ENCODE peak calls at places on chromosomes 3 and 15, in five cellular contexts. One of them, this sample, is unnamed.

GRCh38 chr3:165613019-165613418 is 224.2 kb downstream of the BCHE start:
- DNase-seq in H9: no peak
- DNase-seq in ovary: no peak
- DNase-seq in sigmoid colon: no peak
- DNase-seq in breast epithelium: no peak
- DNase-seq in this sample: no peak

GRCh38 chr3:194711913-194712312 is 26.2 kb downstream of the FAM43A start:
- DNase-seq in sigmoid colon: no peak
- DNase-seq in ovary: no peak
- DNase-seq in breast epithelium: no peak
- DNase-seq in H9: no peak
- DNase-seq in this sample: no peak

GRCh38 chr3:125967156-125967555 is 1.8 kb upstream of the ROPN1B start:
- DNase-seq in breast epithelium: no peak
- DNase-seq in sigmoid colon: no peak
- DNase-seq in ovary: no peak
- DNase-seq in H9: no peak
- DNase-seq in this sample: no peak

GRCh38 chr15:82128401-82129143 is 82.8 kb upstream of the MEX3B start:
- DNase-seq in breast epithelium: no peak
- DNase-seq in sigmoid colon: no peak
- DNase-seq in ovary: no peak
- DNase-seq in H9: no peak
- DNase-seq in this sample: no peak

GRCh38 chr3:73656241-73656890 is 31.6 kb upstream of the PDZRN3 start:
- DNase-seq in sigmoid colon: no peak
- DNase-seq in H9: no peak
- DNase-seq in ovary: no peak
- DNase-seq in breast epithelium: no peak
- DNase-seq in this sample: no peak

GRCh38 chr15:25062551-25063430 is 108.0 kb downstream of the SNRPN start:
- DNase-seq in ovary: peak; percentile 15
- DNase-seq in H9: no peak
- DNase-seq in breast epithelium: peak; percentile 17
- DNase-seq in sigmoid colon: peak; percentile 10
- DNase-seq in this sample: peak; percentile 37

GRCh38 chr3:115165266-115165665 is 18.2 kb upstream of the ZBTB20 start:
- DNase-seq in sigmoid colon: no peak
- DNase-seq in breast epithelium: no peak
- DNase-seq in H9: no peak
- DNase-seq in ovary: no peak
- DNase-seq in this sample: no peak

GRCh38 chr3:181755959-181756358 is 44.2 kb downstream of the SOX2 start:
- DNase-seq in ovary: no peak
- DNase-seq in H9: no peak
- DNase-seq in sigmoid colon: no peak
- DNase-seq in breast epithelium: no peak
- DNase-seq in this sample: no peak

GRCh38 chr15:67914537-67915373 is 74.9 kb upstream of the RNU6-1 start:
- DNase-seq in H9: peak; percentile 35
- DNase-seq in ovary: peak; percentile 82
- DNase-seq in sigmoid colon: peak; percentile 92
- DNase-seq in breast epithelium: no peak
- DNase-seq in this sample: peak; percentile 67

GRCh38 chr15:37903932-37904493 is 30.4 kb upstream of the TMCO5A start:
- DNase-seq in ovary: no peak
- DNase-seq in sigmoid colon: no peak
- DNase-seq in H9: no peak
- DNase-seq in breast epithelium: no peak
- DNase-seq in this sample: no peak

GRCh38 chr3:98073486-98073885 is 13.5 kb upstream of the OR5AC2 start:
- DNase-seq in sigmoid colon: no peak
- DNase-seq in H9: no peak
- DNase-seq in breast epithelium: no peak
- DNase-seq in ovary: no peak
- DNase-seq in this sample: no peak

GRCh38 chr3:123072564-123072963 is 5.7 kb downstream of the PDIA5 start:
- DNase-seq in ovary: no peak
- DNase-seq in breast epithelium: no peak
- DNase-seq in H9: no peak
- DNase-seq in sigmoid colon: no peak
- DNase-seq in this sample: no peak

GRCh38 chr3:160564205-160564922 is 1.0 kb downstream of the KPNA4 start:
- DNase-seq in ovary: no peak
- DNase-seq in sigmoid colon: no peak
- DNase-seq in breast epithelium: no peak
- DNase-seq in H9: no peak
- DNase-seq in this sample: peak; percentile 64

GRCh38 chr15:89171136-89172072 is 50.0 kb downstream of the RLBP1 start:
- DNase-seq in breast epithelium: no peak
- DNase-seq in ovary: no peak
- DNase-seq in H9: peak; percentile 81
- DNase-seq in sigmoid colon: peak; percentile 65
- DNase-seq in this sample: no peak

GRCh38 chr15:100250166-100250800 is 91.5 kb downstream of the ADAMTS17 start:
- DNase-seq in H9: no peak
- DNase-seq in breast epithelium: no peak
- DNase-seq in ovary: no peak
- DNase-seq in sigmoid colon: no peak
- DNase-seq in this sample: no peak

GRCh38 chr3:9033867-9034266 is 70.6 kb upstream of the RAD18 start:
- DNase-seq in sigmoid colon: no peak
- DNase-seq in H9: no peak
- DNase-seq in ovary: no peak
- DNase-seq in breast epithelium: no peak
- DNase-seq in this sample: no peak

GRCh38 chr3:94862703-94863102 is 799.8 kb downstream of the NSUN3 start:
- DNase-seq in H9: no peak
- DNase-seq in ovary: no peak
- DNase-seq in sigmoid colon: no peak
- DNase-seq in breast epithelium: no peak
- DNase-seq in this sample: no peak

DNA sequence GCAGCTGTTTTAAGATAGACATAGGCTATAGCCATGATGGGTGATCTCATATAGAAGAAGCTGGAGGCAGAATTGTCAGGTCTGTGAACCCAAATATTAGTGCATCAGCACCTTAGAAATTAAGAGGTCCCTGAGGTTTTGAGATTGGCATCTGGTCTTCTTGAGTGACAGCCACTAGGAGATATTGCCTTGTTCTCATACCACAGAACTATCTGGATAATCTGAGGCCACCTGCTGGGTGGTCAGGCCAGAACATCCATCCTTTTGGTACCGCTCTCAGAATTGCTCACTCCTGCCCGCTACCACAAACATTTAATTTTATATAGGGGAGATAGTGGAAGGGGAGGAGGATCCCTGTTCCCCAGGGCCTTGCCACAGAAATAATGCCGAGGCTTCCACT is 210.6 kb upstream of the ZPLD1 start:
- DNase-seq in sigmoid colon: no peak
- DNase-seq in breast epithelium: no peak
- DNase-seq in H9: no peak
- DNase-seq in ovary: no peak
- DNase-seq in this sample: no peak
- TF ChIP-seq CTCF in sigmoid colon: peak; percentile 30
- TF ChIP-seq CTCF in breast epithelium: no peak
- TF ChIP-seq CTCF in H9: no peak
- TF ChIP-seq CTCF in ovary: no peak
- TF ChIP-seq CTCF in this sample: peak; percentile 60

DNA sequence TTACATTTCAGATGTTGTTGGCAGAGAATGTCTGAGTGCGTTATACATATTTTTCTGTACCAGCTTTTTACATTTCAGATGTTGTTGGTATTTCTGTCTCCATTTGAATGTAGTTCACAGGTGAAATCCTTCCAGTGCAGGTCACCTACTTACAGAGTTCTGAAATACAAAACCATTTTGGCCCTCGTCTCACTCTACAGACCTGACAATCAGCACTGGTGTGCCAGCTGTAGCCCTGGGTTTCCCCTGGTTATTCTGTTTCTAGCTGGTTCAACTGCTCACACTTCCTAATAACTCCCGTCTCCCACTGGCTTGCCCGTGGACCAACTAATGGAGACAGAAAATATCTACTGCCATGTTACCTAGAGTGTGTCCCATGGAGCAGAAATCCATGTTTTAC is 87.5 kb upstream of the CDIN1 start:
- DNase-seq in breast epithelium: no peak
- DNase-seq in sigmoid colon: no peak
- DNase-seq in ovary: no peak
- DNase-seq in H9: no peak
- DNase-seq in this sample: no peak
- H3K4me1 ChIP-seq in breast epithelium: no peaks in the 10 kb centered on the region
- H3K4me1 ChIP-seq in sigmoid colon: no peaks in the 10 kb centered on the region
- H3K4me1 ChIP-seq in ovary: no peaks in the 10 kb centered on the region
- H3K4me1 ChIP-seq in H9: no peaks in the 10 kb centered on the region
- H3K4me1 ChIP-seq in this sample: no peaks in the 10 kb centered on the region

GRCh38 chr3:51962854-51963530 is 4.3 kb downstream of the PCBP4 start:
- DNase-seq in sigmoid colon: no peak
- DNase-seq in breast epithelium: no peak
- DNase-seq in H9: no peak
- DNase-seq in ovary: peak; percentile 76
- DNase-seq in this sample: no peak

GRCh38 chr3:51966016-51966415 is 1.2 kb downstream of the PCBP4 start:
- DNase-seq in ovary: no peak
- DNase-seq in sigmoid colon: no peak
- DNase-seq in breast epithelium: no peak
- DNase-seq in H9: no peak
- DNase-seq in this sample: no peak

GRCh38 chr3:51966486-51966885 is 768 bp downstream of the PCBP4 start:
- DNase-seq in sigmoid colon: no peak
- DNase-seq in ovary: no peak
- DNase-seq in H9: no peak
- DNase-seq in breast epithelium: no peak
- DNase-seq in this sample: no peak

GRCh38 chr3:51963951-51964451 is 3.3 kb downstream of the PCBP4 start:
- DNase-seq in breast epithelium: no peak
- DNase-seq in H9: no peak
- DNase-seq in sigmoid colon: no peak
- DNase-seq in ovary: no peak
- DNase-seq in this sample: no peak

GRCh38 chr3:51964521-51964920 is 2.7 kb downstream of the PCBP4 start:
- DNase-seq in H9: no peak
- DNase-seq in sigmoid colon: no peak
- DNase-seq in ovary: no peak
- DNase-seq in breast epithelium: no peak
- DNase-seq in this sample: no peak
- H3K27me3 ChIP-seq in H9: no peaks in the 10 kb centered on the region
- H3K27me3 ChIP-seq in sigmoid colon: no peaks in the 10 kb centered on the region
- H3K27me3 ChIP-seq in ovary: no peaks in the 10 kb centered on the region
- H3K27me3 ChIP-seq in breast epithelium: no peaks in the 10 kb centered on the region
- H3K27me3 ChIP-seq in this sample: no peaks in the 10 kb centered on the region

GRCh38 chr3:138942861-138943623 is 3.9 kb downstream of the FOXL2 start:
- DNase-seq in H9: peak; percentile 67
- DNase-seq in breast epithelium: no peak
- DNase-seq in ovary: peak; percentile 60
- DNase-seq in sigmoid colon: no peak
- DNase-seq in this sample: no peak
- TF ChIP-seq CTCF in H9: peak; percentile 25
- TF ChIP-seq CTCF in breast epithelium: no peak
- TF ChIP-seq CTCF in ovary: no peak
- TF ChIP-seq CTCF in sigmoid colon: no peak
- TF ChIP-seq CTCF in this sample: no peak

GRCh38 chr3:129613205-129613740 is 6.8 kb upstream of the PLXND1 start:
- DNase-seq in H9: no peak
- DNase-seq in ovary: no peak
- DNase-seq in breast epithelium: no peak
- DNase-seq in sigmoid colon: no peak
- DNase-seq in this sample: peak; percentile 66

GRCh38 chr3:129614435-129614834 is 8.0 kb upstream of the PLXND1 start:
- DNase-seq in H9: no peak
- DNase-seq in sigmoid colon: no peak
- DNase-seq in ovary: no peak
- DNase-seq in breast epithelium: no peak
- DNase-seq in this sample: peak; percentile 60

GRCh38 chr3:129611446-129611800 is 4.9 kb upstream of the PLXND1 start:
- DNase-seq in breast epithelium: no peak
- DNase-seq in H9: no peak
- DNase-seq in ovary: no peak
- DNase-seq in sigmoid colon: no peak
- DNase-seq in this sample: no peak

GRCh38 chr3:129611812-129612349 is 5.4 kb upstream of the PLXND1 start:
- DNase-seq in breast epithelium: no peak
- DNase-seq in sigmoid colon: no peak
- DNase-seq in ovary: no peak
- DNase-seq in H9: peak; percentile 88
- DNase-seq in this sample: peak; percentile 52

DNA sequence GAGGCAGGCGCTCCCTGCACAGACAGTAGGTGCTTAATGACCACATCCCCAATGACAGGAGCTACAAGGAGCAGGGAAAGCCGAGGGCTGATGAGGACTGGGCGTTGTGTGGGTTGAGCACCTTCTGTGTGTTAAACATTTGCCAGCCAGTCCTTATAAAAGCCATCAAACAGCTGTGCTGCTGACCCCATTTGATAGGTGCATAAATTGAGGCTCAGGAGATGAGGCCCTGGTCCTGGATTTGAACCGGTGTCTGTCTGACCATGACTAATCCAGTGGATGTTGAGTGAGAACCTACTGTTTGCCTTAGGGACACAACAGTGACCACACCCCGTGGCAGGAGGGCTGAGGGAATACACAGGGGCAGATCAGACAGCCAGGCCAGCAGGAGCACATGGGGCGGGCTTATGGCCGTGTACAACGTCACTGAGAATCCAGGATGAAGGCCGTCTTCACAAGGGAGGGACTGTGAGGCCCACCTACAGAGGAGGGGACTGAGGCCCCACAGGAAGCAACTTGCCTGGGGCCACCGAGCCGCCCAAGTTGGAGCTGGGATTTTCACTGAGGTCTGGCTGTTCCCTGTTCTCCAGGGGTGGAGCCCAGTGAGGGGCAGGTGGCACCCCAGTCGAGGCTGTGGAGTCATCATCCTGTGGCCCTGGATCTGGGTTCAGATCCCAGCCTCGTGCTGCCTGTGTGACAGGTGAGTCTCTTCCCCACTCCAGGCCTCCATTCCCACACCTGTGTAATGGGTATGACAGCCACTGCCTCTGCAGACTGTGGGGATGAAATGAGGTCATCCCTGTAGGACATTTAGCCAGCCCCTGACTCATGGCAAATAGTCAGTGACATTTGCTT is 6.1 kb upstream of the PLXND1 start:
- DNase-seq in breast epithelium: no peak
- DNase-seq in ovary: no peak
- DNase-seq in H9: no peak
- DNase-seq in sigmoid colon: no peak
- DNase-seq in this sample: peak; percentile 66
- H3K4me1 ChIP-seq in breast epithelium: peaks cover 6% of the 10 kb centered on the region
- H3K4me1 ChIP-seq in ovary: no peaks in the 10 kb centered on the region
- H3K4me1 ChIP-seq in H9: peaks cover 2% of the 10 kb centered on the region
- H3K4me1 ChIP-seq in sigmoid colon: peaks cover 35% of the 10 kb centered on the region
- H3K4me1 ChIP-seq in this sample: peaks cover 43% of the 10 kb centered on the region

This sample was measured in tibial artery.